ENCODE peak calls at places on chromosomes 1 and 21, in six cellular contexts. O, N, K, P, J and F are unnamed samples.

GRCh38 chr1:72280131-72280530 is 2.2 kb downstream of the NEGR1 start:
- DNase-seq in O (no peak), N (no peak), K (no peak), J (no peak), P (no peak), F (no peak)

GRCh38 chr1:237011432-237011831 is 7.2 kb upstream of the MT1HL1 start:
- DNase-seq in O (no peak), J (no peak), N (no peak), P (no peak), K (no peak), F (no peak)

GRCh38 chr1:108050911-108051624 is 86.1 kb upstream of the VAV3 start:
- DNase-seq in J (no peak), O (no peak), N (no peak), P (no peak), K (no peak), F (no peak)

GRCh38 chr1:177256153-177256814 is 85.5 kb downstream of the BRINP2 start:
- DNase-seq in K (no peak), P (peak; percentile 82), N (no peak), J (peak; percentile 22), O (no peak), F (no peak)

GRCh38 chr1:39117985-39118384 is 86.5 kb upstream of the MACF1 start:
- DNase-seq in N (no peak), P (no peak), J (no peak), K (no peak), O (no peak), F (no peak)

GRCh38 chr1:226632922-226633351 is 84.4 kb downstream of the STUM start:
- DNase-seq in N (no peak), P (peak; percentile 89), K (peak; percentile 47), O (no peak), J (no peak), F (no peak)

GRCh38 chr1:14777516-14778506 is 179.3 kb downstream of the KAZN start:
- DNase-seq in J (no peak), O (no peak), N (no peak), K (no peak), P (no peak), F (no peak)

GRCh38 chr21:45015469-45015860 is 58.9 kb upstream of the ADARB1 start:
- DNase-seq in O (no peak), K (peak; percentile 8), J (no peak), P (peak; percentile 37), N (no peak), F (no peak)

GRCh38 chr1:177620636-177621190 is 349.1 kb downstream of the SEC16B start:
- DNase-seq in J (no peak), P (no peak), O (no peak), N (no peak), K (no peak), F (no peak)

GRCh38 chr1:51916587-51917405 is 38.3 kb upstream of the NRDC start:
- DNase-seq in O (no peak), K (no peak), J (no peak), P (no peak), N (no peak), F (no peak)

GRCh38 chr1:85327759-85328158 is 51.3 kb upstream of the BCL10 start:
- DNase-seq in O (no peak), K (no peak), P (no peak), N (no peak), J (no peak), F (no peak)

GRCh38 chr1:234505774-234506114 is 26.8 kb upstream of the TARBP1 start:
- DNase-seq in N (no peak), K (no peak), O (no peak), P (no peak), J (no peak), F (no peak)

GRCh38 chr1:211236633-211237321 is 22.4 kb upstream of the RCOR3 start:
- DNase-seq in K (no peak), P (no peak), O (no peak), J (no peak), N (no peak), F (no peak)

GRCh38 chr1:243487649-243488227 is 231.9 kb downstream of the SDCCAG8 start:
- DNase-seq in P (no peak), J (peak; percentile 56), N (peak; percentile 84), O (no peak), K (no peak), F (no peak)

GRCh38 chr1:240790851-240791250 is 178.9 kb upstream of the GREM2 start:
- DNase-seq in K (no peak), J (no peak), P (no peak), O (no peak), N (no peak), F (no peak)

GRCh38 chr1:239368436-239369109 is 17.8 kb upstream of the CHRM3 start:
- DNase-seq in J (no peak), N (no peak), P (no peak), K (no peak), O (no peak), F (no peak)